ENCODE peak calls at places on chromosome 4, in five cellular contexts. S, M, L, V and H are unnamed samples. For H3K27me3, the result is how much of the 10 kb centered on the place peaks cover.

GRCh38 chr4:3706565-3707422 is 59.4 kb upstream of the ADRA2C start:
- DNase-seq in S (peak), M (no peak), L (no peak), V (no peak), H (no peak)

GRCh38 chr4:11160288-11160687 is 268.4 kb downstream of the HS3ST1 start:
- DNase-seq in S (no peak), M (no peak), L (no peak), V (no peak), H (no peak)

GRCh38 chr4:70838400-70838971 is 1.2 kb downstream of the GRSF1 start:
- DNase-seq in S (no peak), M (no peak), L (no peak), V (peak), H (no peak)

GRCh38 chr4:89242864-89243740 is 64.5 kb downstream of the GPRIN3 start:
- DNase-seq in S (no peak), M (peak), L (no peak), V (no peak), H (no peak)

GRCh38 chr4:156723951-156724668 is 247.5 kb downstream of the PDGFC start:
- DNase-seq in S (peak), M (no peak), L (peak), V (no peak), H (no peak)

GRCh38 chr4:22901631-22902030 is 208.9 kb downstream of the GBA3 start:
- DNase-seq in S (no peak), M (no peak), L (no peak), V (no peak), H (no peak)

GRCh38 chr4:100935090-100935489 is 412.2 kb downstream of the PPP3CA start:
- DNase-seq in S (no peak), M (peak), L (no peak), V (peak), H (no peak)

GRCh38 chr4:157265281-157265680 is 44.8 kb downstream of the GRIA2 start:
- DNase-seq in S (no peak), M (peak), L (no peak), V (peak), H (no peak)

GRCh38 chr4:95358320-95358889 is 190.4 kb downstream of the UNC5C start:
- DNase-seq in S (no peak), M (no peak), L (no peak), V (no peak), H (no peak)

GRCh38 chr4:145279122-145279960 is 99.0 kb upstream of the OTUD4 start:
- DNase-seq in S (no peak), M (no peak), L (no peak), V (peak), H (no peak)

GRCh38 chr4:158080354-158080753 is 92.5 kb downstream of the GASK1B start:
- DNase-seq in S (no peak), M (no peak), L (no peak), V (no peak), H (no peak)

GRCh38 chr4:86685401-86685800 is 91.3 kb downstream of the PTPN13 start:
- DNase-seq in S (no peak), M (no peak), L (no peak), V (peak), H (no peak)

GRCh38 chr4:7571736-7572135 is 137.0 kb upstream of the PSAPL1 start:
- DNase-seq in S (no peak), M (no peak), L (no peak), V (no peak), H (no peak)

GRCh38 chr4:40309250-40309774 is 25.8 kb upstream of the CHRNA9 start:
- DNase-seq in S (peak), M (peak), L (peak), V (peak), H (peak)

GRCh38 chr4:1870578-1871443 is at the start of gene NSD2:
- DNase-seq in S (peak), M (peak), L (peak), V (peak), H (peak)

GRCh38 chr4:121771869-121772268 is 6.9 kb upstream of the SMIM43 start:
- DNase-seq in S (no peak), M (no peak), L (no peak), V (no peak), H (no peak)

GRCh38 chr4:121764702-121765367 is at the start of gene SMIM43:
- DNase-seq in S (peak), M (peak), L (no peak), V (no peak), H (no peak)

GRCh38 chr4:121765941-121766538 is 1.1 kb upstream of the SMIM43 start:
- DNase-seq in S (no peak), M (peak), L (no peak), V (no peak), H (no peak)

GRCh38 chr4:121765368-121765705 is 373 bp upstream of the SMIM43 start:
- DNase-seq in S (no peak), M (no peak), L (no peak), V (no peak), H (no peak)

DNA sequence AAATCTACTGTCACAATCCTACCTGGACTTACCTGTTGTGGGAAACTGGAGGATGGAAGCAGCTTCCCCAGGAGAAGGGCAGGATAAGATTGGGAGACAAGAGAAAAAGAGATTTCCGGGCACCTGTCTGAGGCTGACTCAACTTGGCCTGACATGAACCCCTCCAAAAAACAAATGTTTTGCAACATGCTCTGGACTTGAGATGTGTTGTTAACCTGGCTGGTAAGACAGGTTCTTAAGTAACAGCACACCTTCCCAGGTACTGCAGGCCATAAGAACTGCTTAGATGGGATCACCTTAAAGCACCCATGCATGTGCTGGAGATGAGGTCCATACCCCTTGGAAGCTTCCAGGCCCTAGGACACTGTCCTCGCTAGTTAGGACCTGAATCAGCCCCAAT is 4.4 kb upstream of the SMIM43 start:
- DNase-seq in S (no peak), M (no peak), L (no peak), V (no peak), H (no peak)
- H3K27me3 ChIP-seq in S (under half), M (half or more), L (under half), V (under half), H (under half)

DNA sequence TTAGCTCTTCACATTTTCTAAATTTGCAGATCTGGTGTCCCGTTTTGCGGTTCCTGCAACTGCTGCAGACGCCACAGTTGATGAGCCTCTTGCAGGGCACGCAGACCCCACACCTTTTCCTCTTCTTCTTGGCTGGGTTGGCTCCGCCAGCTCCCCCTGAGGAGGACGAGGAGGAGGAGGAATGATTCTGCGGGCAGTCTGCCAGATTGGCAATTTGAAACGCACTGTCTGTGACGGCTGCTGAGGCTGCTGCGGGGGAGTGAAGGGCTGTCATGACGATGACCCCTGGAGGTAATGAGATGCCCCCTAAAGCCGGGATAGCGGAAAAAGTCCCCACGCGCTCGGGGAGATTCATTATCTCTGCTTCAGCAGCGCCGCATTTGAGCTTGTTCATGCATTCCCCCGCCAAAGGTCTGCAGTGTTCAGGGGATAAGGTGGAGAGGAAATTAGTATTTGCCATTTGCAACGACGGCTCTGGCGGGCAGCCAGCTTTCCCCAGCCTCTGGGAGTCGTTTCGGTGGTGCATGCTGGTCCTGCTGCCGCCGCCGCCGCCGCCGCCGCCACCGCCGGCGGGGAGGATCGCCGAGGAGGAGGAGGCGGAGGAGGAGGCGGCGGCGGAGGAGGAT is 3.8 kb downstream of the CXXC4 start:
- DNase-seq in S (peak), M (peak), L (peak), V (peak), H (peak)
- H3K27me3 ChIP-seq in S (under half), M (under half), L (under half), V (under half), H (under half)

GRCh38 chr4:124525524-124525923 is 187.0 kb downstream of the ANKRD50 start:
- DNase-seq in S (no peak), M (no peak), L (no peak), V (no peak), H (no peak)

GRCh38 chr4:124526321-124526720 is 186.2 kb downstream of the ANKRD50 start:
- DNase-seq in S (no peak), M (no peak), L (no peak), V (peak), H (no peak)

GRCh38 chr4:124529131-124529530 is 183.4 kb downstream of the ANKRD50 start:
- DNase-seq in S (no peak), M (no peak), L (no peak), V (peak), H (no peak)

GRCh38 chr4:124527364-124527763 is 185.2 kb downstream of the ANKRD50 start:
- DNase-seq in S (no peak), M (no peak), L (no peak), V (no peak), H (no peak)

DNA sequence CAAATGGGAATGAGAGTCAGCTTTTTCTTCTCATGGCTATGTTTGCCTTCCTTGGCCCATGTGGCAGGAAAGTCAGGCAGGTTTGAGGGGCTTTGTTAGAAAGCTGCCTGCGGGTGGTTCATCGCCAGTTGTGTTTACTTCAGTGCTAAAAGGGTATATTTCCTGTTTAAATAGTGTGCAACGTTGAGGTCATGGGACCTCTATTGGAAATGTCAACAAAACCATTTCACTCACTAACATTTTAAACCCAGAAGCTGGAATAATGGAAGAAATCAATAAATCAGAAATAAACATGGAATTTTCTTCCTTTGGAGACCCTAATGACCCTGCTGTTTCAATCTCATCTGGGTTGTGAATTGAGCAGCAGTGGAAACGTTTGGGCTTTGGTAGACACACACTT is 185.8 kb downstream of the ANKRD50 start:
- DNase-seq in S (no peak), M (no peak), L (no peak), V (no peak), H (no peak)
- H3K27me3 ChIP-seq in S (under half), M (under half), L (under half), V (under half), H (under half)

DNA sequence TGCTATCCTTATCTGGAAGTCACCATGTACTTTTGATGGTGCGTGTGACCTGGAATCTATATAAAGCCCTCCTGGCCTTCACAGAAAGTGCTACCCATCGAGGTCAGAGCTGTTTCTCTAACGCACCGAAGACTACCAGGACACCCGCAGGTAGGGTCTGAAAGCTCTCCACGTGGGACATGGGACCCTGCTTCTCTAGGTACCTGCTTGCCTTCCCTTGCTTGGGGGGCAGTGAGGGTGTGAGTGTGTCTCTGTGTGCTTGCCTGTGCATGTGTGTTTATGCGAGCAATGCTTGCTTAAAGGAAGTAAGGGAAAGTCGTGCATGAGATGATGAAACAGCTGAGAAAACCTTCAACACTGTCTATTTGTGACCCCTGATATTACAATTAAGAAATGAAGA is 76.6 kb upstream of the HELT start:
- DNase-seq in S (no peak), M (no peak), L (no peak), V (no peak), H (no peak)
- H3K27me3 ChIP-seq in S (under half), M (under half), L (under half), V (under half), H (under half)

DNA sequence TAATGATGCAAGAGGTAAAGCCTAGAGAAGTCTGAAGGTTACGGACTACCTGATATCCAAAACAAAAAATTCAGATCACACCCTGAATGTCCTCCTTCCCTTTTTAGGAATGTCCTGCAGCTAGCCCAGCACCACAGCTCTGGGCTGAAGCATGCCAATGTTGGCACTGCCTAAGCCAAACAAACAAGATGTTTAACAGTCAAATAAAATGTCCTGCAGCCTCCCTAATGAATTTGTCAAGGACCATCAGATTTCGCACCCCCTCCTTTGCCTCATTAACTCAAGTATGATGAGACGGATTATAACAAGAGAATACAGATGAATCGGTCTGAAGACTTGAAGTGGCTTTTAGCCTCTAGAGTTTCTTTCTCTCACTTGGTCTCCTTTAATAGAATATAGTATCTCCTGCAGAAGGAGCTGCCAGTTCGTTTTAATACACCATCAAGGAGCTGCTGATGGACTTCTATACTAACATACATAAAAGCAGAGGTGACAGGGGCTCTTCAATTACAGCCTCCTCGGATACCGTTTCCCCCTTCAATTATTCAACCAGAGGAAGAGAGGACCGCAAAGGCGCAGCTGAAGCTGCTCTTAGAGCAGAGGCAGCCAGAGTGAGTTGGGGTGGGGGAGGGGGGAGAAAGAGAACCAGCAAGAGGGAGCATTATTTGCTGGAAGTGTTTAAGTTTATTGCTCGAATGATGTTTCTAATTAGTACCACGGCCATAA is 3.0 kb upstream of the MAB21L2 start:
- DNase-seq in S (no peak), M (peak), L (no peak), V (peak), H (no peak)
- H3K27me3 ChIP-seq in S (under half), M (half or more), L (under half), V (under half), H (under half)

DNA sequence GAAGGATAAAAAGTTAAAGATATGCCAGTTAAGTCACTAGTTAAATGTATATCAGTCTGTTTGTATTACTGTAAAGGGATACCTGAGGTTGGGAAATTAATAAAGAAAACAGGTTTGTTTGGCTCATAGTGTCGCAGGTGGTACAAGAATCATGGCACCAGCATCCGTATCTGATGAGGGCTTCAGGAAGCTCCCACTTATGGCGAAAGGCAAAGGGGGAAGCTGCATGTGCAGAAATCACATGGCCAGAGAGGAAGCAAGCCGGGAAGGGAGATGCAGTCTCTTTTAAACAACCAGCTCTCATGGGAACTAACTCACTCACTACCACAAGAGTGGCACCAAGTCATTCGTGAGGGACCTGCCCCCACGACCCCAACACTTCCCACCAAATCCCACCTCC is 91.9 kb upstream of the SH3RF1 start:
- DNase-seq in S (no peak), M (no peak), L (no peak), V (no peak), H (no peak)
- H3K27me3 ChIP-seq in S (under half), M (under half), L (under half), V (under half), H (under half)

GRCh38 chr4:169952236-169953088 is 73.7 kb downstream of the MFAP3L start:
- DNase-seq in S (no peak), M (no peak), L (no peak), V (no peak), H (no peak)

GRCh38 chr4:169957785-169958184 is 68.4 kb downstream of the MFAP3L start:
- DNase-seq in S (no peak), M (no peak), L (no peak), V (no peak), H (no peak)

GRCh38 chr4:169958629-169959028 is 67.6 kb downstream of the MFAP3L start:
- DNase-seq in S (no peak), M (no peak), L (no peak), V (no peak), H (no peak)

GRCh38 chr4:169955521-169955920 is 70.7 kb downstream of the MFAP3L start:
- DNase-seq in S (no peak), M (no peak), L (no peak), V (no peak), H (no peak)

GRCh38 chr4:169956441-169956840 is 69.8 kb downstream of the MFAP3L start:
- DNase-seq in S (no peak), M (no peak), L (no peak), V (no peak), H (no peak)
- H3K27me3 ChIP-seq in S (under half), M (under half), L (under half), V (under half), H (under half)

GRCh38 chr4:54099287-54099958 is 540 bp upstream of the GSX2 start:
- DNase-seq in S (no peak), M (peak), L (no peak), V (no peak), H (no peak)
- H3K27me3 ChIP-seq in S (half or more), M (half or more), L (half or more), V (under half), H (under half)

DNA sequence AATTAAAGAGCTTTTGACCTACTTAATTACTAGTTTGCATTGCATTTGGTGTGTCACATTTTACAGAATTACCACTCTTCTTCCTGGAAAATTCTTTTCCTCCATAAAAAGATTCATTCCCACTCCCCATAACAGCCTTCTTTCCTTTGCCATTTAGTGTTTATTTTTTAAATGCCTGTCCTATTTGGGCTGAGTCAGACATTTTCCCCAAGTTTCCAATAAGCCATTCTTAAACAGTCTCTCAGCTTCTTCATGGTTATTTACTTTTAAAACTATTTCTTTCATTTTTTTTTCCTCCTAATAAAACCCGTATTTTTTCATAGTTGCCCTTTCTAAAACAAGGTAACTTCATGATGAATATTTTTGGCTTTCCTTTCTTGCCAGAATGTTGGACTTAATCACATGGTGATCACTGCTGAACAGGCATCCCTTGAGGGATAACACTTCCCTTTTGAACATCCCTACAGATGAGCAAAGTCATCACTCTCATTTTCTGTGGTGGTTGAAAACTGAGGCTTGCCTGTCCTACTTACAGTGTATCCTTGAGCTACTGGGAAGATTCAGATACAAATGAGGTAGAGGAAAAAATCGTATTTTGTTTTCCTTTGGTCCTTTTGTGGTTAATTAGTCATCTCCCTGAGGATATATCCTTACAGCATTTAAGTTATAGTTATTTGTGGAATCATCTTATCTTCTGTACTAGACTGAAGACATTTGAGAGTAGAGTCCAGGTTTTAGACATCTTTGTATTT is 520.5 kb upstream of the NR3C2 start:
- DNase-seq in S (no peak), M (no peak), L (no peak), V (peak), H (no peak)
- H3K27me3 ChIP-seq in S (under half), M (under half), L (under half), V (under half), H (under half)